ENCODE peak calls at places on chromosomes 13 and 19, in ten cellular contexts. C is fibroblast of lung; B is heart right ventricle; T is B cell; I is AG08395; M is HEK293T; R is MCF 10A; K is NCI-H1694 treated with DMSO at 0.1 percent for 48 hours; O is activated T-helper 2 cell treated with anti-CD3 and anti-CD28 coated beads, Interferon-gamma antibody, Interleukin-2, Interleukin-4, amounts not matched to agents 10 μg/mL and 5 μg/mL and 100 μg/mL, durations not matched to agents 14 hours and 24 hours and 36 hours; L is NCI-H1105. E is an unnamed sample.

GRCh38 chr19:14632286-14632685 is 42.4 kb downstream of the ADGRE3 start:
- DNase-seq in C (peak; percentile 4), B (no peak), T (peak; percentile 33), I (no peak), M (peak; percentile 56), R (peak; percentile 56), K (no peak), O (no peak), L (no peak), E (no peak)

GRCh38 chr19:44258835-44259413 is 762 bp upstream of the ZNF233 start:
- DNase-seq in C (no peak), B (no peak), T (no peak), I (no peak), M (no peak), R (no peak), K (no peak), O (no peak), L (no peak), E (no peak)

GRCh38 chr13:107866007-107866665 is 349.2 kb downstream of the LIG4 start:
- DNase-seq in C (no peak), B (no peak), T (peak; percentile 25), I (no peak), M (no peak), R (no peak), K (peak; percentile 54), O (no peak), L (peak; percentile 83), E (peak; percentile 26)

GRCh38 chr13:29901714-29902631 is 51.6 kb upstream of the UBL3 start:
- DNase-seq in C (peak; percentile 96), B (no peak), T (no peak), I (peak; percentile 88), M (no peak), R (peak; percentile 94), K (peak; percentile 60), O (no peak), L (no peak), E (no peak)

GRCh38 chr19:18543814-18544475 is 572 bp upstream of the FKBP8 start:
- DNase-seq in C (peak; percentile 56), B (peak; percentile 44), T (peak; percentile 73), I (peak; percentile 68), M (peak; percentile 60), R (peak; percentile 85), K (no peak), O (peak; percentile 80), L (no peak), E (no peak)

GRCh38 chr13:27917121-27917947 is 2.5 kb upstream of the PDX1 start:
- DNase-seq in C (no peak), B (no peak), T (no peak), I (no peak), M (peak; percentile 62), R (no peak), K (no peak), O (no peak), L (no peak), E (no peak)

GRCh38 chr13:100513987-100514670 is 74.5 kb downstream of the GGACT start:
- DNase-seq in C (peak; percentile 47), B (no peak), T (no peak), I (no peak), M (no peak), R (peak; percentile 49), K (no peak), O (no peak), L (no peak), E (no peak)

GRCh38 chr19:21410166-21410565 is 13.2 kb downstream of the ZNF493 start:
- DNase-seq in C (no peak), B (no peak), T (no peak), I (no peak), M (no peak), R (no peak), K (no peak), O (no peak), L (no peak), E (no peak)

GRCh38 chr19:39814595-39814994 is 19.4 kb downstream of the DYRK1B start:
- DNase-seq in C (no peak), B (no peak), T (no peak), I (no peak), M (no peak), R (peak; percentile 21), K (no peak), O (no peak), L (no peak), E (no peak)

GRCh38 chr13:74920945-74921725 is 560.8 kb downstream of the TBC1D4 start:
- DNase-seq in C (no peak), B (no peak), T (no peak), I (no peak), M (no peak), R (no peak), K (no peak), O (no peak), L (no peak), E (no peak)

GRCh38 chr19:38669532-38669931 is 22.1 kb downstream of the ACTN4 start:
- DNase-seq in C (no peak), B (no peak), T (no peak), I (no peak), M (no peak), R (no peak), K (no peak), O (no peak), L (no peak), E (no peak)

GRCh38 chr19:30178721-30179402 is 193.3 kb upstream of the ZNF536 start:
- DNase-seq in C (no peak), B (no peak), T (no peak), I (no peak), M (no peak), R (no peak), K (no peak), O (no peak), L (no peak), E (no peak)

E was measured in nucleus accumbens.